ENCODE peak calls at places on chromosomes 12 and 14, in ten cellular contexts. V is activated naive CD4-positive, alpha-beta T cell treated with anti-CD3 and anti-CD28 coated beads, Interleukin-2, amount 10 ng/mL, durations not matched to agents 7 days and 5 days; U is stimulated activated CD4-positive, alpha-beta T cell treated with anti-CD3 and anti-CD28 coated beads, Interleukin-12 subunit alpha, Interleukin-12 subunit beta, amount 100 ng/mL, for 4 hours; R is WTC11; G is neural crest cell; M is activated T-cell treated with anti-CD3 and anti-CD28 coated beads, Interleukin-2, amount 50 U/mL, for 72 hours; K is Ammon's horn; L is T-cell; H is amniotic stem cell; F is progenitor cell of endocrine pancreas. E is an unnamed sample.

GRCh38 chr14:90627478-90627877 is 188.8 kb downstream of the TTC7B start:
- DNase-seq in V (no peak), U (no peak), R (no peak), G (no peak), M (no peak), K (peak; percentile 56), L (no peak), H (no peak), F (no peak), E (no peak)

GRCh38 chr12:52022841-52023181 is 16.1 kb downstream of the TAMALIN start:
- DNase-seq in V (no peak), U (no peak), R (peak; percentile 63), G (no peak), M (peak; percentile 44), K (no peak), L (no peak), H (no peak), F (no peak), E (no peak)

GRCh38 chr14:53850714-53851296 is 105.8 kb downstream of the BMP4 start:
- DNase-seq in V (no peak), U (no peak), R (no peak), G (no peak), M (no peak), K (no peak), L (no peak), H (peak; percentile 17), F (no peak), E (no peak)

GRCh38 chr12:77120695-77121094 is 55.3 kb upstream of the E2F7 start:
- DNase-seq in V (no peak), U (no peak), R (no peak), G (no peak), M (no peak), K (no peak), L (no peak), H (peak; percentile 31), F (no peak), E (no peak)

GRCh38 chr14:47678157-47678556 is 2.8 kb upstream of the MDGA2 start:
- DNase-seq in V (no peak), U (no peak), R (no peak), G (no peak), M (no peak), K (no peak), L (no peak), H (no peak), F (no peak), E (no peak)

GRCh38 chr14:59690426-59690825 is 113.8 kb upstream of the CCDC175 start:
- DNase-seq in V (no peak), U (no peak), R (no peak), G (no peak), M (no peak), K (no peak), L (no peak), H (no peak), F (no peak), E (no peak)

GRCh38 chr12:29223431-29223830 is 74.4 kb downstream of the FAR2 start:
- DNase-seq in V (no peak), U (no peak), R (no peak), G (no peak), M (no peak), K (no peak), L (no peak), H (no peak), F (no peak), E (no peak)

GRCh38 chr12:6734506-6735082 is 10.7 kb downstream of the COPS7A start:
- DNase-seq in V (no peak), U (no peak), R (no peak), G (no peak), M (no peak), K (no peak), L (no peak), H (no peak), F (no peak), E (no peak)

GRCh38 chr14:32379447-32379846 is 50.3 kb downstream of the AKAP6 start:
- DNase-seq in V (no peak), U (no peak), R (no peak), G (no peak), M (no peak), K (no peak), L (no peak), H (no peak), F (no peak), E (no peak)

GRCh38 chr12:50110127-50110761 is 1.8 kb upstream of the COX14 start:
- DNase-seq in V (no peak), U (no peak), R (no peak), G (no peak), M (no peak), K (no peak), L (no peak), H (no peak), F (no peak), E (no peak)

GRCh38 chr12:31849090-31849687 is 110.0 kb upstream of the RESF1 start:
- DNase-seq in V (no peak), U (no peak), R (no peak), G (no peak), M (no peak), K (no peak), L (no peak), H (no peak), F (no peak), E (no peak)

GRCh38 chr14:70018713-70019201 is 139.5 kb downstream of the SMOC1 start:
- DNase-seq in V (peak; percentile 43), U (no peak), R (no peak), G (no peak), M (no peak), K (peak; percentile 64), L (no peak), H (no peak), F (no peak), E (no peak)

GRCh38 chr14:87686736-87687135 is 306.2 kb downstream of the GALC start:
- DNase-seq in V (no peak), U (no peak), R (no peak), G (no peak), M (no peak), K (no peak), L (no peak), H (no peak), F (no peak), E (no peak)

GRCh38 chr12:130953783-130954543 is at the start of gene ADGRD1:
- DNase-seq in V (no peak), U (no peak), R (no peak), G (no peak), M (no peak), K (peak; percentile 47), L (no peak), H (no peak), F (no peak), E (no peak)

GRCh38 chr12:69688021-69688420 is 11.1 kb downstream of the BEST3 start:
- DNase-seq in V (no peak), U (no peak), R (no peak), G (no peak), M (no peak), K (no peak), L (no peak), H (no peak), F (no peak), E (no peak)

GRCh38 chr14:62532186-62532585 is 513.1 kb downstream of the KCNH5 start:
- DNase-seq in V (no peak), U (no peak), R (no peak), G (no peak), M (no peak), K (no peak), L (no peak), H (no peak), F (no peak), E (no peak)

GRCh38 chr12:64595863-64596793 is 14.2 kb upstream of the RASSF3 start:
- DNase-seq in V (no peak), U (no peak), R (no peak), G (no peak), M (no peak), K (no peak), L (no peak), H (no peak), F (no peak), E (no peak)

GRCh38 chr14:72921396-72921795 is 4.9 kb upstream of the DCAF4 start:
- DNase-seq in V (no peak), U (no peak), R (no peak), G (no peak), M (no peak), K (no peak), L (no peak), H (no peak), F (no peak), E (no peak)

GRCh38 chr14:100607611-100607956 is 20.4 kb upstream of the BEGAIN start:
- DNase-seq in V (no peak), U (no peak), R (no peak), G (no peak), M (no peak), K (no peak), L (no peak), H (no peak), F (no peak), E (no peak)

GRCh38 chr12:77914089-77914488 is 83.4 kb downstream of the NAV3 start:
- DNase-seq in V (no peak), U (no peak), R (no peak), G (no peak), M (no peak), K (no peak), L (no peak), H (no peak), F (no peak), E (no peak)

GRCh38 chr12:56695327-56696101 is 7.4 kb upstream of the PTGES3 start:
- DNase-seq in V (no peak), U (no peak), R (no peak), G (no peak), M (no peak), K (no peak), L (no peak), H (no peak), F (no peak), E (no peak)

GRCh38 chr12:21710944-21711343 is 53.3 kb upstream of the LDHB start:
- DNase-seq in V (no peak), U (no peak), R (no peak), G (no peak), M (no peak), K (no peak), L (no peak), H (no peak), F (no peak), E (no peak)

GRCh38 chr14:38716871-38717270 is 386.2 kb downstream of the SEC23A start:
- DNase-seq in V (no peak), U (no peak), R (no peak), G (no peak), M (no peak), K (peak; percentile 73), L (no peak), H (no peak), F (no peak), E (no peak)

GRCh38 chr12:95815635-95816212 is 25.2 kb upstream of the NTN4 start:
- DNase-seq in V (no peak), U (no peak), R (no peak), G (no peak), M (no peak), K (peak; percentile 25), L (no peak), H (no peak), F (no peak), E (peak; percentile 37)

GRCh38 chr14:91155626-91156089 is 41.8 kb downstream of the DGLUCY start:
- DNase-seq in V (no peak), U (no peak), R (peak; percentile 22), G (no peak), M (no peak), K (no peak), L (no peak), H (no peak), F (no peak), E (no peak)

GRCh38 chr12:14981049-14981448 is 8.2 kb downstream of the PDE6H start:
- DNase-seq in V (no peak), U (no peak), R (no peak), G (no peak), M (no peak), K (peak; percentile 28), L (no peak), H (no peak), F (no peak), E (no peak)

GRCh38 chr12:77979597-77980250 is 149.0 kb downstream of the NAV3 start:
- DNase-seq in V (no peak), U (no peak), R (no peak), G (no peak), M (no peak), K (no peak), L (no peak), H (no peak), F (no peak), E (no peak)

GRCh38 chr14:73239463-73240241 is 2.3 kb downstream of the PAPLN start:
- DNase-seq in V (peak; percentile 18), U (no peak), R (peak; percentile 75), G (no peak), M (no peak), K (peak; percentile 56), L (no peak), H (peak; percentile 2), F (no peak), E (no peak)